ENCODE peak calls at places on chromosomes 3 and 15, in six cellular contexts. M is psoas muscle, X is lower leg skin, H is RWPE2, Z is H1, E is fibroblast of lung. F is an unnamed sample.

GRCh38 chr15:70361891-70362290 is 264.2 kb upstream of the TLE3 start:
- DNase-seq in X (peak; percentile 63), Z (no peak), E (no peak), M (no peak), H (peak; percentile 45), F (no peak)

GRCh38 chr3:94513600-94513999 is 450.7 kb downstream of the NSUN3 start:
- DNase-seq in X (no peak), M (no peak), H (no peak), Z (no peak), E (no peak), F (no peak)

GRCh38 chr15:80210612-80211554 is 41.1 kb downstream of the CTXND1 start:
- DNase-seq in M (no peak), E (no peak), X (no peak), H (no peak), Z (no peak), F (no peak)

GRCh38 chr15:66078929-66079275 is 174.6 kb downstream of the MEGF11 start:
- DNase-seq in E (no peak), M (no peak), X (peak; percentile 68), H (peak; percentile 52), Z (no peak), F (no peak)

GRCh38 chr15:63800245-63800644 is 33.5 kb downstream of the HERC1 start:
- DNase-seq in H (no peak), Z (no peak), X (no peak), E (no peak), M (no peak), F (no peak)

GRCh38 chr3:188183452-188183851 is 29.5 kb downstream of the LPP start:
- DNase-seq in Z (no peak), E (no peak), X (no peak), H (no peak), M (no peak), F (no peak)

GRCh38 chr15:79989682-79990081 is 18.7 kb upstream of the BCL2A1 start:
- DNase-seq in E (no peak), X (no peak), H (no peak), Z (no peak), M (no peak), F (no peak)

GRCh38 chr15:29278436-29279099 is 8.9 kb upstream of the NSMCE3 start:
- DNase-seq in Z (no peak), H (no peak), M (no peak), E (peak; percentile 95), X (no peak), F (peak; percentile 85)

GRCh38 chr3:13348671-13349396 is 71.3 kb downstream of the NUP210 start:
- DNase-seq in E (peak; percentile 23), Z (no peak), X (no peak), H (no peak), M (no peak), F (no peak)

GRCh38 chr3:172467170-172467824 is 19.0 kb upstream of the GHSR start:
- DNase-seq in M (no peak), H (no peak), X (no peak), E (peak; percentile 81), Z (no peak), F (no peak)

GRCh38 chr3:126567696-126568438 is 9.1 kb upstream of the C3orf22 start:
- DNase-seq in M (peak; percentile 16), H (no peak), Z (no peak), E (no peak), X (no peak), F (no peak)

GRCh38 chr3:136336329-136337100 is 86.4 kb downstream of the PCCB start:
- DNase-seq in H (no peak), M (no peak), X (peak; percentile 26), Z (no peak), E (peak; percentile 71), F (no peak)

GRCh38 chr15:59177445-59177728 is 29.3 kb upstream of the LDHAL6B start:
- DNase-seq in X (no peak), M (no peak), H (peak; percentile 7), E (no peak), Z (no peak), F (no peak)

GRCh38 chr3:161977063-161977462 is 480.5 kb downstream of the OTOL1 start:
- DNase-seq in X (no peak), M (no peak), H (no peak), Z (no peak), E (peak; percentile 74), F (peak; percentile 34)

GRCh38 chr3:35733276-35733675 is 94.0 kb downstream of the ARPP21 start:
- DNase-seq in H (no peak), Z (no peak), E (no peak), M (no peak), X (no peak), F (no peak)

GRCh38 chr3:177483182-177483967 is 286.1 kb upstream of the TBL1XR1 start:
- DNase-seq in E (no peak), X (no peak), Z (no peak), M (no peak), H (no peak), F (no peak)

GRCh38 chr3:133930341-133930933 is 34.8 kb upstream of the RAB6B start:
- DNase-seq in H (no peak), X (no peak), M (no peak), E (peak; percentile 70), Z (no peak), F (peak; percentile 33)

GRCh38 chr3:123656241-123656640 is 71.4 kb upstream of the HACD2 start:
- DNase-seq in X (no peak), M (no peak), E (no peak), Z (no peak), H (no peak), F (no peak)

GRCh38 chr15:55649058-55649423 is 60.9 kb upstream of the PYGO1 start:
- DNase-seq in M (no peak), X (no peak), H (no peak), Z (no peak), E (peak; percentile 89), F (peak; percentile 46)

GRCh38 chr3:29718661-29719065 is 437.8 kb downstream of the RBMS3 start:
- DNase-seq in H (peak; percentile 60), Z (no peak), M (no peak), X (no peak), E (peak; percentile 36), F (no peak)

GRCh38 chr3:21260507-21260906 is 490.5 kb downstream of the ZNF385D start:
- DNase-seq in H (no peak), Z (no peak), E (no peak), M (no peak), X (no peak), F (no peak)

GRCh38 chr15:96119734-96120133 is 210.8 kb upstream of the NR2F2 start:
- DNase-seq in M (no peak), H (no peak), E (no peak), X (no peak), Z (no peak), F (no peak)

GRCh38 chr3:154040283-154040682 is 80.9 kb upstream of the ARHGEF26 start:
- DNase-seq in Z (no peak), E (no peak), X (no peak), H (no peak), M (no peak), F (no peak)

GRCh38 chr3:137867611-137868010 is 103.5 kb downstream of the SOX14 start:
- DNase-seq in E (no peak), M (no peak), H (no peak), Z (no peak), X (no peak), F (no peak)

GRCh38 chr15:63605816-63606215 is 8.6 kb downstream of the FBXL22 start:
- DNase-seq in X (no peak), H (no peak), E (no peak), Z (no peak), M (no peak), F (no peak)

GRCh38 chr3:195877136-195877715 is 31.1 kb downstream of the TNK2 start:
- DNase-seq in X (no peak), M (peak; percentile 38), Z (no peak), E (no peak), H (no peak), F (no peak)
- H3K4me3 ChIP-seq in X (no peak overlapping the region), M (no peak overlapping the region), Z (no peak overlapping the region), E (no peak overlapping the region), H (no peak overlapping the region), F (no peak overlapping the region)

GRCh38 chr3:132730891-132731580 is 8.8 kb upstream of the NPHP3 start:
- DNase-seq in H (no peak), Z (no peak), E (peak; percentile 44), X (no peak), M (no peak), F (no peak)
- TF ChIP-seq CTCF in H (peak; percentile 54), Z (no peak), E (peak; percentile 42), X (no peak), M (peak; percentile 53), F (peak; percentile 27)

GRCh38 chr15:82999905-83000671 is 11.4 kb downstream of the C15orf40 start:
- DNase-seq in E (peak; percentile 60), M (no peak), Z (no peak), X (no peak), H (no peak), F (no peak)
- H3K4me3 ChIP-seq in E (peak overlapping the region; percentile 43), M (peak overlapping the region; percentile 55), Z (no peak overlapping the region), X (no peak overlapping the region), H (peak overlapping the region; percentile 24), F (peak overlapping the region; percentile 39)

GRCh38 chr3:151979914-151980313 is 106.5 kb downstream of the SUCNR1 start:
- DNase-seq in Z (no peak), M (no peak), X (no peak), H (no peak), E (no peak), F (no peak)
- TF ChIP-seq CTCF in Z (no peak), M (no peak), X (no peak), H (no peak), E (no peak), F (no peak)

DNA sequence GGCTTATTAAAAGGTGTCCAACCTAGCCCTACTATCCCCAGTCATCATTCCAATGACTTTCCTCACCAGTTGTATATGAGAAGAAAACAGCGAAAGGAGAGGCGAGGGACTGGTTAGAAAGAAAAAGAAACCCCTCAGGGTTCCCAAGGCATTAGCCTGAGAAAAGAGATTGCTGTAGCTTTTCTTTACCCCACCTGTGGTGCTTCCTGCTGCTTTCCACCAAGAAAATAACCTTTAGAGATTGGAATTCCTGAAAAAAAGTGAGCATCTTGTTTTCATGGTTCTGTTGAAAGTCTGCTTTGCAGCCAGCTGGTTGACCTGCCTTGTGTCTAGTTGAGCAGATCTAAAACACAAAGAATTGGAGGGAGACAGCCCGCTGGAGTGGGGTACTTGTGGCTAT is 196.4 kb downstream of the CADPS start:
- DNase-seq in E (no peak), X (no peak), M (no peak), Z (no peak), H (no peak), F (no peak)
- H3K4me3 ChIP-seq in E (no peak overlapping the region), X (no peak overlapping the region), M (no peak overlapping the region), Z (no peak overlapping the region), H (no peak overlapping the region), F (no peak overlapping the region)

F was measured in AG04449.